ENCODE peak calls at places on chromosomes 2 and 18, in ten cellular contexts. One of them, this sample, is unnamed.

GRCh38 chr2:189407161-189407943 is 33.9 kb upstream of the WDR75 start:
- DNase-seq in OCI-LY7: no peak
- DNase-seq in testis: no peak
- DNase-seq in adrenal gland: no peak
- DNase-seq in HCT116: no peak
- DNase-seq in upper lobe of right lung: no peak
- DNase-seq in tibial artery: no peak
- DNase-seq in stomach: no peak
- DNase-seq in vagina: no peak
- DNase-seq in astrocyte: peak; percentile 78
- DNase-seq in this sample: no peak

GRCh38 chr2:14189929-14190328 is 442.6 kb upstream of the LRATD1 start:
- DNase-seq in astrocyte: peak; percentile 35
- DNase-seq in vagina: no peak
- DNase-seq in testis: no peak
- DNase-seq in upper lobe of right lung: no peak
- DNase-seq in HCT116: no peak
- DNase-seq in adrenal gland: no peak
- DNase-seq in stomach: no peak
- DNase-seq in OCI-LY7: no peak
- DNase-seq in tibial artery: no peak
- DNase-seq in this sample: no peak

GRCh38 chr2:9408641-9409151 is 14.6 kb downstream of the ITGB1BP1 start:
- DNase-seq in vagina: no peak
- DNase-seq in testis: no peak
- DNase-seq in stomach: no peak
- DNase-seq in upper lobe of right lung: peak; percentile 35
- DNase-seq in adrenal gland: no peak
- DNase-seq in HCT116: no peak
- DNase-seq in astrocyte: peak; percentile 57
- DNase-seq in OCI-LY7: no peak
- DNase-seq in tibial artery: no peak
- DNase-seq in this sample: no peak

GRCh38 chr2:74333175-74333574 is 10.0 kb downstream of the SLC4A5 start:
- DNase-seq in astrocyte: no peak
- DNase-seq in stomach: peak; percentile 32
- DNase-seq in tibial artery: no peak
- DNase-seq in HCT116: peak; percentile 19
- DNase-seq in testis: peak; percentile 56
- DNase-seq in vagina: no peak
- DNase-seq in OCI-LY7: peak; percentile 36
- DNase-seq in upper lobe of right lung: no peak
- DNase-seq in adrenal gland: peak; percentile 40
- DNase-seq in this sample: no peak

GRCh38 chr2:184463102-184463865 is 135.0 kb upstream of the ZNF804A start:
- DNase-seq in testis: no peak
- DNase-seq in OCI-LY7: peak; percentile 59
- DNase-seq in HCT116: no peak
- DNase-seq in tibial artery: no peak
- DNase-seq in stomach: no peak
- DNase-seq in astrocyte: no peak
- DNase-seq in vagina: no peak
- DNase-seq in upper lobe of right lung: no peak
- DNase-seq in adrenal gland: no peak
- DNase-seq in this sample: no peak

GRCh38 chr18:48393776-48394175 is 15.4 kb downstream of the ZBTB7C start:
- DNase-seq in tibial artery: no peak
- DNase-seq in adrenal gland: no peak
- DNase-seq in astrocyte: no peak
- DNase-seq in stomach: no peak
- DNase-seq in upper lobe of right lung: no peak
- DNase-seq in testis: peak; percentile 25
- DNase-seq in HCT116: no peak
- DNase-seq in OCI-LY7: no peak
- DNase-seq in vagina: no peak
- DNase-seq in this sample: no peak

GRCh38 chr18:25674183-25674582 is 322.2 kb upstream of the ZNF521 start:
- DNase-seq in stomach: no peak
- DNase-seq in testis: no peak
- DNase-seq in tibial artery: no peak
- DNase-seq in adrenal gland: no peak
- DNase-seq in vagina: no peak
- DNase-seq in OCI-LY7: no peak
- DNase-seq in astrocyte: no peak
- DNase-seq in HCT116: no peak
- DNase-seq in upper lobe of right lung: no peak
- DNase-seq in this sample: no peak

GRCh38 chr2:162085090-162085891 is 11.3 kb upstream of the DPP4 start:
- DNase-seq in upper lobe of right lung: no peak
- DNase-seq in adrenal gland: peak; percentile 35
- DNase-seq in vagina: no peak
- DNase-seq in testis: no peak
- DNase-seq in astrocyte: peak; percentile 97
- DNase-seq in OCI-LY7: no peak
- DNase-seq in stomach: no peak
- DNase-seq in HCT116: no peak
- DNase-seq in tibial artery: no peak
- DNase-seq in this sample: no peak

GRCh38 chr2:26585100-26585499 is 56.1 kb downstream of the CIB4 start:
- DNase-seq in stomach: no peak
- DNase-seq in testis: no peak
- DNase-seq in adrenal gland: no peak
- DNase-seq in vagina: no peak
- DNase-seq in OCI-LY7: no peak
- DNase-seq in tibial artery: peak; percentile 58
- DNase-seq in HCT116: no peak
- DNase-seq in astrocyte: no peak
- DNase-seq in upper lobe of right lung: peak; percentile 54
- DNase-seq in this sample: no peak

GRCh38 chr18:49048361-49048760 is 97.6 kb upstream of the SMAD7 start:
- DNase-seq in tibial artery: no peak
- DNase-seq in adrenal gland: no peak
- DNase-seq in astrocyte: peak; percentile 61
- DNase-seq in OCI-LY7: no peak
- DNase-seq in HCT116: no peak
- DNase-seq in upper lobe of right lung: no peak
- DNase-seq in testis: no peak
- DNase-seq in vagina: no peak
- DNase-seq in stomach: no peak
- DNase-seq in this sample: no peak

GRCh38 chr2:118310016-118310877 is 222.0 kb downstream of the INSIG2 start:
- DNase-seq in stomach: no peak
- DNase-seq in astrocyte: peak; percentile 38
- DNase-seq in OCI-LY7: no peak
- DNase-seq in HCT116: no peak
- DNase-seq in vagina: no peak
- DNase-seq in tibial artery: no peak
- DNase-seq in upper lobe of right lung: peak; percentile 71
- DNase-seq in adrenal gland: peak; percentile 17
- DNase-seq in testis: peak; percentile 61
- DNase-seq in this sample: peak; percentile 66

GRCh38 chr2:3728104-3729054 is 25.0 kb downstream of the DCDC2C start:
- DNase-seq in testis: peak; percentile 34
- DNase-seq in adrenal gland: no peak
- DNase-seq in astrocyte: peak; percentile 16
- DNase-seq in HCT116: peak; percentile 33
- DNase-seq in vagina: no peak
- DNase-seq in stomach: no peak
- DNase-seq in tibial artery: no peak
- DNase-seq in OCI-LY7: peak; percentile 46
- DNase-seq in upper lobe of right lung: no peak
- DNase-seq in this sample: peak; percentile 28

GRCh38 chr2:164867779-164868397 is 26.3 kb upstream of the COBLL1 start:
- DNase-seq in upper lobe of right lung: no peak
- DNase-seq in tibial artery: no peak
- DNase-seq in astrocyte: no peak
- DNase-seq in HCT116: no peak
- DNase-seq in OCI-LY7: no peak
- DNase-seq in stomach: no peak
- DNase-seq in vagina: no peak
- DNase-seq in adrenal gland: no peak
- DNase-seq in testis: no peak
- DNase-seq in this sample: no peak

DNA sequence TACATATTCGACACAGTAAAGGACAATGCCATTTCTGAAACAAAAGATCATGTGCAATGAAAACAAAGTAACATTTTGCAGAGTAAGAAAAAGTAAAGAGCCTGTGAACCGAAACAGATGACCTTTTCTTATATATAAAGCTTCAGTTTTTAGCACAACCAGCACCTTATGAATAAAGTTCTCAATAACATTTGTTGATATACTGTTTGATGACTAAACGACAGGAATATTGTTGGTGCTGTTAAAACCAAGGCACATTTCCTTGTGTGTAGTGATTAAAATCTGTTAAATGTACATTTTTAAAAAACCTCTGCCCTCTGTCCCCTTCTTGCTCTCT is 1.4 kb downstream of the PELI1 start:
- DNase-seq in adrenal gland: no peak
- DNase-seq in vagina: no peak
- DNase-seq in testis: no peak
- DNase-seq in HCT116: no peak
- DNase-seq in tibial artery: no peak
- DNase-seq in stomach: no peak
- DNase-seq in OCI-LY7: no peak
- DNase-seq in upper lobe of right lung: no peak
- DNase-seq in astrocyte: no peak
- DNase-seq in this sample: no peak
- H3K4me3 ChIP-seq in adrenal gland: peak overlapping the region; percentile 96
- H3K4me3 ChIP-seq in vagina: peak overlapping the region; percentile 92
- H3K4me3 ChIP-seq in testis: peak overlapping the region; percentile 99
- H3K4me3 ChIP-seq in HCT116: peak overlapping the region; percentile 67
- H3K4me3 ChIP-seq in tibial artery: peak overlapping the region; percentile 81
- H3K4me3 ChIP-seq in stomach: peak overlapping the region; percentile 97
- H3K4me3 ChIP-seq in OCI-LY7: peak overlapping the region; percentile 97
- H3K4me3 ChIP-seq in upper lobe of right lung: peak overlapping the region; percentile 86
- H3K4me3 ChIP-seq in astrocyte: peak overlapping the region; percentile 85
- H3K4me3 ChIP-seq in this sample: peak overlapping the region; percentile 81

GRCh38 chr2:1678609-1679008 is 65.7 kb downstream of the PXDN start:
- DNase-seq in adrenal gland: no peak
- DNase-seq in HCT116: no peak
- DNase-seq in OCI-LY7: no peak
- DNase-seq in tibial artery: no peak
- DNase-seq in astrocyte: no peak
- DNase-seq in stomach: no peak
- DNase-seq in upper lobe of right lung: no peak
- DNase-seq in testis: peak; percentile 5
- DNase-seq in vagina: no peak
- DNase-seq in this sample: no peak
- H3K4me1 ChIP-seq in adrenal gland: no peaks in the 10 kb centered on the region
- H3K4me1 ChIP-seq in HCT116: peaks cover 11% of the 10 kb centered on the region
- H3K4me1 ChIP-seq in OCI-LY7: no peaks in the 10 kb centered on the region
- H3K4me1 ChIP-seq in tibial artery: no peaks in the 10 kb centered on the region
- H3K4me1 ChIP-seq in astrocyte: peaks cover 17% of the 10 kb centered on the region
- H3K4me1 ChIP-seq in stomach: peaks cover 10% of the 10 kb centered on the region
- H3K4me1 ChIP-seq in upper lobe of right lung: peaks cover 5% of the 10 kb centered on the region
- H3K4me1 ChIP-seq in testis: no peaks in the 10 kb centered on the region
- H3K4me1 ChIP-seq in vagina: peaks cover 9% of the 10 kb centered on the region
- H3K4me1 ChIP-seq in this sample: no peaks in the 10 kb centered on the region

GRCh38 chr2:42881732-42882131 is 89.3 kb upstream of the HAAO start:
- DNase-seq in HCT116: no peak
- DNase-seq in tibial artery: no peak
- DNase-seq in testis: no peak
- DNase-seq in astrocyte: peak; percentile 39
- DNase-seq in adrenal gland: no peak
- DNase-seq in vagina: peak; percentile 93
- DNase-seq in upper lobe of right lung: no peak
- DNase-seq in OCI-LY7: no peak
- DNase-seq in stomach: no peak
- DNase-seq in this sample: no peak
- H3K27ac ChIP-seq in HCT116: no peak overlapping the region
- H3K27ac ChIP-seq in tibial artery: no peak overlapping the region
- H3K27ac ChIP-seq in testis: no peak overlapping the region
- H3K27ac ChIP-seq in astrocyte: no peak overlapping the region
- H3K27ac ChIP-seq in adrenal gland: no peak overlapping the region
- H3K27ac ChIP-seq in vagina: peak overlapping the region; percentile 66
- H3K27ac ChIP-seq in upper lobe of right lung: peak overlapping the region; percentile 14
- H3K27ac ChIP-seq in OCI-LY7: no peak overlapping the region
- H3K27ac ChIP-seq in stomach: peak overlapping the region; percentile 20
- H3K27ac ChIP-seq in this sample: no peak overlapping the region

DNA sequence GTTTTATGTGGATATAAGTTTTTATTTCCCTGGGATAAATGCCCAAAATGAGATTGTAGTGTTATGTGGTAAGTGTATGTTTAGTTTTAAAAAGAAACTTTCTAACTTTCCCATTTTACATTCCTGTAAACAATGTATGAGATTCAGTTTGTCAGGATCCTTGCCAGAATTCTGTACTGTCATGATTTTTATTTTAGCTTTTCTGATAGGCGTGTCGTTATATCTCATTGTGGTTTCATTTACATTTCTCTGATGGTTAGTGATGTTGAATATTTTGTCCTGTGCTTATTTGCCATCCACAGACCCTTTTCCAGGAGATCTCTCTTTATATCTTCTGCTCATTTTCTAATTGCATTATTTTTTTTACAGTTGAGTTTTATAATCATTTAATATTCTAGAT is 245.6 kb upstream of the CDH2 start:
- DNase-seq in OCI-LY7: no peak
- DNase-seq in vagina: no peak
- DNase-seq in astrocyte: no peak
- DNase-seq in HCT116: no peak
- DNase-seq in upper lobe of right lung: no peak
- DNase-seq in testis: no peak
- DNase-seq in stomach: no peak
- DNase-seq in adrenal gland: no peak
- DNase-seq in tibial artery: no peak
- DNase-seq in this sample: no peak
- H3K4me3 ChIP-seq in OCI-LY7: no peak overlapping the region
- H3K4me3 ChIP-seq in vagina: no peak overlapping the region
- H3K4me3 ChIP-seq in astrocyte: no peak overlapping the region
- H3K4me3 ChIP-seq in HCT116: no peak overlapping the region
- H3K4me3 ChIP-seq in upper lobe of right lung: no peak overlapping the region
- H3K4me3 ChIP-seq in testis: no peak overlapping the region
- H3K4me3 ChIP-seq in stomach: no peak overlapping the region
- H3K4me3 ChIP-seq in adrenal gland: no peak overlapping the region
- H3K4me3 ChIP-seq in tibial artery: no peak overlapping the region
- H3K4me3 ChIP-seq in this sample: no peak overlapping the region